ENCODE peak calls at places on chromosomes 1 and 21, in four cellular contexts. F, S, L and G are unnamed samples.

GRCh38 chr1:218209351-218209861 is 75.7 kb upstream of the RRP15 start:
- DNase-seq in F (no peak), S (no peak), L (peak; percentile 72), G (no peak)

GRCh38 chr1:211667065-211667617 is 8.3 kb downstream of the NEK2 start:
- DNase-seq in L (no peak), F (no peak), S (no peak), G (no peak)

GRCh38 chr1:6100801-6101783 is 55.4 kb downstream of the KCNAB2 start:
- DNase-seq in S (no peak), L (no peak), F (peak; percentile 3), G (no peak)

GRCh38 chr1:91827094-91828006 is 58.6 kb downstream of the TGFBR3 start:
- DNase-seq in S (no peak), L (no peak), F (no peak), G (no peak)

GRCh38 chr1:155938220-155938627 is 3.2 kb upstream of the RXFP4 start:
- DNase-seq in F (no peak), S (peak; percentile 70), L (peak; percentile 61), G (peak; percentile 75)

GRCh38 chr21:41848971-41849580 is 30.1 kb downstream of the PRDM15 start:
- DNase-seq in S (no peak), L (no peak), F (no peak), G (no peak)

GRCh38 chr1:92845908-92846307 is 14.1 kb downstream of the RPL5 start:
- DNase-seq in S (no peak), L (no peak), F (no peak), G (no peak)

GRCh38 chr1:97849350-97850339 is 71.2 kb downstream of the DPYD start:
- DNase-seq in F (no peak), L (peak; percentile 51), S (no peak), G (peak; percentile 66)

GRCh38 chr1:54051936-54052469 is 1.0 kb downstream of the TMEM59 start:
- DNase-seq in S (no peak), L (no peak), F (no peak), G (peak; percentile 19)

GRCh38 chr1:24425922-24426321 is 10.3 kb downstream of the NIPAL3 start:
- DNase-seq in F (no peak), L (no peak), S (no peak), G (no peak)

GRCh38 chr1:45328680-45329079 is 2.0 kb downstream of the HPDL start:
- DNase-seq in L (no peak), F (no peak), S (no peak), G (no peak)

GRCh38 chr1:234887026-234887910 is 241.4 kb downstream of the TOMM20 start:
- DNase-seq in L (no peak), S (no peak), F (no peak), G (no peak)

GRCh38 chr1:180567664-180568063 is 8.9 kb downstream of the OVAAL start:
- DNase-seq in S (no peak), F (no peak), L (no peak), G (no peak)

GRCh38 chr1:147539122-147539575 is 2.2 kb upstream of the BCL9 start:
- DNase-seq in L (peak; percentile 92), S (no peak), F (no peak), G (peak; percentile 92)

GRCh38 chr1:37999434-38000232 is 5.7 kb downstream of the FHL3 start:
- DNase-seq in F (peak; percentile 48), L (no peak), S (no peak), G (no peak)

GRCh38 chr1:221741364-221741970 is 422 bp downstream of the DUSP10 start:
- DNase-seq in L (no peak), S (no peak), F (peak; percentile 33), G (no peak)

GRCh38 chr1:41846595-41846994 is 72.1 kb downstream of the HIVEP3 start:
- DNase-seq in F (no peak), S (no peak), L (no peak), G (no peak)

GRCh38 chr1:117284408-117285215 is 73.9 kb upstream of the VTCN1 start:
- DNase-seq in F (no peak), S (peak; percentile 35), L (peak; percentile 71), G (peak; percentile 61)

GRCh38 chr21:21682172-21682571 is 684.0 kb downstream of the NCAM2 start:
- DNase-seq in F (no peak), L (no peak), S (no peak), G (no peak)

GRCh38 chr1:9308236-9308635 is 15.5 kb downstream of the SPSB1 start:
- DNase-seq in F (no peak), L (no peak), S (no peak), G (no peak)

GRCh38 chr1:1100296-1100695 is 15.6 kb downstream of the C1orf159 start:
- DNase-seq in F (no peak), L (no peak), S (no peak), G (no peak)

GRCh38 chr21:34613679-34614442 is 1.1 kb downstream of the RCAN1 start:
- DNase-seq in F (no peak), S (no peak), L (no peak), G (no peak)

GRCh38 chr1:227728892-227729143 is 6.3 kb downstream of the JMJD4 start:
- DNase-seq in S (no peak), L (no peak), F (no peak), G (no peak)